ENCODE peak calls at places on chromosome 3, in eight cellular contexts. T, C, L, J, Q, S, I and Y are unnamed samples.

GRCh38 chr3:117898722-117899121 is 1135.9 kb downstream of the IGSF11 start:
- DNase-seq in C (no peak), Q (peak; percentile 81), T (peak; percentile 15), I (peak; percentile 52), J (peak; percentile 23), L (peak; percentile 7), S (peak; percentile 33), Y (no peak)

GRCh38 chr3:27680517-27681246 is 41.4 kb downstream of the EOMES start:
- DNase-seq in Q (no peak), L (no peak), C (no peak), J (peak; percentile 5), T (no peak), I (peak; percentile 16), S (peak; percentile 83), Y (no peak)

GRCh38 chr3:120688121-120688520 is 6.1 kb upstream of the HGD start:
- DNase-seq in L (no peak), Q (no peak), I (no peak), J (peak; percentile 43), C (no peak), T (no peak), S (no peak), Y (peak; percentile 66)

GRCh38 chr3:71050521-71051258 is 532.8 kb downstream of the FOXP1 start:
- DNase-seq in I (peak; percentile 50), C (no peak), S (no peak), Q (no peak), L (no peak), T (no peak), J (no peak), Y (no peak)

GRCh38 chr3:99781761-99782160 is 35.9 kb upstream of the CMSS1 start:
- DNase-seq in Q (no peak), T (no peak), C (no peak), I (peak; percentile 90), S (no peak), J (no peak), L (no peak), Y (peak; percentile 60)

GRCh38 chr3:154779571-154779970 is 300.5 kb upstream of the MME start:
- DNase-seq in L (no peak), S (no peak), I (peak; percentile 8), C (no peak), T (no peak), J (no peak), Q (no peak), Y (peak; percentile 50)

GRCh38 chr3:191499307-191500125 is 38.6 kb downstream of the PYDC2 start:
- DNase-seq in L (peak; percentile 35), C (peak; percentile 70), I (peak; percentile 54), Q (peak; percentile 13), J (no peak), T (no peak), S (peak; percentile 17), Y (peak; percentile 50)

GRCh38 chr3:9809239-9809614 is 835 bp upstream of the TTLL3 start:
- DNase-seq in S (no peak), T (no peak), C (no peak), Q (peak; percentile 28), I (no peak), J (no peak), L (peak; percentile 37), Y (peak; percentile 35)

GRCh38 chr3:151085227-151085888 is at the start of gene MED12L:
- DNase-seq in J (peak; percentile 90), I (peak; percentile 71), T (peak; percentile 45), C (peak; percentile 95), S (peak; percentile 93), Q (peak; percentile 86), L (peak; percentile 90), Y (peak; percentile 90)

GRCh38 chr3:11566916-11567315 is 76.8 kb downstream of the VGLL4 start:
- DNase-seq in T (no peak), J (no peak), Q (peak; percentile 76), I (no peak), S (peak; percentile 70), C (peak; percentile 62), L (no peak), Y (no peak)

GRCh38 chr3:11570251-11570650 is 73.5 kb downstream of the VGLL4 start:
- DNase-seq in J (no peak), T (no peak), I (no peak), Q (no peak), C (no peak), S (no peak), L (no peak), Y (peak; percentile 52)

GRCh38 chr3:11569156-11569741 is 74.5 kb downstream of the VGLL4 start:
- DNase-seq in Q (no peak), S (no peak), L (no peak), T (no peak), C (no peak), I (no peak), J (no peak), Y (no peak)

GRCh38 chr3:11567516-11568467 is 75.9 kb downstream of the VGLL4 start:
- DNase-seq in I (peak; percentile 97), S (no peak), C (no peak), Q (no peak), J (no peak), T (peak; percentile 80), L (no peak), Y (peak; percentile 97)

DNA sequence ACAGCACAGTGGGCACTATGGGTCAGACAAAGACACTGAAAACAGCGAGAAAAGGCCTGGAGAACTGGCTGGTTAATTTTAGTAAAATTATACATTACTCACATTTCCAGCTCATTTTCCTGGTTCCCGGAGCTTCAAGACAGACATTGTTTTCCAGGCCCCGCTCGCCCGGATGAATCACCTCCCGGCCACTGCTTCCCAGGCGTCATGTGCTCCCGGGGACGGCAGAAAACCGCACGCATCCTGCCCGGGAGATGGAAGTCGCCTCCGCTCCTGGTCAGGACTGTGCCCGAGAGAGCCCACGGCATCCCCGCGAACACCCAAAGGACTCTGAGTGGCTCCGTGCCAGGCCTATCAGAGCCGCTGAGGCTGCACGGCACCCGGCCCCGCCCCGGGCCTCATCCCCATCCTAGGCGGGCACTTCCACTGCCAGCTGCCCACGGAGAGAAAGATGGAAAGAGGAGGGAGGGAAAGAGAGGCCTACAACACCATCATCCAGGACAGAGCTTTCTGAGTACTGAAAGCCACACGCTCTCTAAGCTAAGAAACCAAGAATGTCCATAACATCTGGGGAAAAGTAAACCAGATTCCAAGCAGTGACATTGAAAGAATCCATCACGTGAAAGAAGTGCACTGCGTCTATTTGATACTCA is 75.1 kb downstream of the VGLL4 start:
- DNase-seq in T (peak; percentile 59), S (no peak), C (no peak), Q (no peak), J (no peak), I (peak; percentile 93), L (peak; percentile 44), Y (peak; percentile 98)
- H2AFZ ChIP-seq in T (no peak overlapping the region), S (no peak overlapping the region), C (no peak overlapping the region), Q (no peak overlapping the region), J (no peak overlapping the region), I (peak overlapping the region; percentile 21), L (no peak overlapping the region), Y (no peak overlapping the region)

GRCh38 chr3:47405820-47406761 is 25.3 kb downstream of the PTPN23 start:
- DNase-seq in L (no peak), I (no peak), J (no peak), C (no peak), Q (no peak), T (no peak), S (no peak), Y (no peak)
- H4K20me1 ChIP-seq in L (peaks cover 15% of the 10 kb centered on the region), I (peaks cover 10% of the 10 kb centered on the region), J (no peaks in the 10 kb centered on the region), C (peaks cover 25% of the 10 kb centered on the region), Q (peaks cover 7% of the 10 kb centered on the region), T (no peaks in the 10 kb centered on the region), S (peaks cover 13% of the 10 kb centered on the region), Y (peaks cover 7% of the 10 kb centered on the region)

DNA sequence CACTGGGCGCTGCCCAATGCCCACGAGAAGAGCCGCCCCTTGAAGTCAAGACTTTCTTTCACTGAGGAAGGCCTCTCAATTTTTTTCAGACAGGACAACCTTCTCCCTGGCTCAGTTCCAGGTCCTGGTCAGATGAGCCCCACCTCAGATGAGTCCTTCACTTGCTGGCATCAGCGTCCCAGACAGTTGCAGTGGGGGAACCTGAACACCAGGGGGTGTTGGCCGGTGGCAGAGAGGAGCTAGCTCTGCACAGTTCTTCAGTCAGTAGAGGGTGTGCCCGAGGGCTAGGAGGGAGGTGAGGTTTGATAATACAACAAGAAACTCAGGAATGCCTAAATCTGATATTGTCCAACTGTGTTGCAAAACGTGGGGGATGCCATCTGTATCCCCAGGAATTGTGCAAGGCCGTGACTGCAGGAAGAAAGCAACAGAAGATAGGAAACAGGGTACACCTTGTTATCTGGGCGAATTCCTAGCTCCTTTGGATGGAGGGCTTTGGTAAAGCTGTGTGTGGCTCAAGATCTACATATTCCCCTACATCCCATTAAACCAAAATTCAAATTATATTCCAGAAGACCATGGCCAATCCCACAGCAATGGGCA is 34.3 kb downstream of the CCR3 start:
- DNase-seq in C (peak; percentile 27), T (peak; percentile 39), Q (peak; percentile 68), J (peak; percentile 38), L (peak; percentile 67), S (peak; percentile 44), I (peak; percentile 65), Y (peak; percentile 9)
- TF ChIP-seq EZH2phosphoT487 in C (no peak), T (no peak), Q (no peak), J (no peak), L (no peak), S (no peak), I (no peak), Y (no peak)

GRCh38 chr3:123799544-123800351 is 84.4 kb downstream of the MYLK start:
- DNase-seq in T (no peak), C (no peak), L (peak; percentile 55), I (no peak), J (no peak), S (peak; percentile 89), Q (no peak), Y (peak; percentile 90)

GRCh38 chr3:123801474-123801873 is 82.7 kb downstream of the MYLK start:
- DNase-seq in C (no peak), J (no peak), T (no peak), S (no peak), Q (no peak), L (no peak), I (no peak), Y (no peak)

GRCh38 chr3:123798540-123798939 is 85.6 kb downstream of the MYLK start:
- DNase-seq in T (no peak), C (no peak), I (no peak), L (no peak), J (no peak), Q (no peak), S (no peak), Y (no peak)

GRCh38 chr3:123802007-123802630 is 82.0 kb downstream of the MYLK start:
- DNase-seq in L (no peak), T (no peak), S (no peak), C (no peak), Q (no peak), J (no peak), I (no peak), Y (no peak)

DNA sequence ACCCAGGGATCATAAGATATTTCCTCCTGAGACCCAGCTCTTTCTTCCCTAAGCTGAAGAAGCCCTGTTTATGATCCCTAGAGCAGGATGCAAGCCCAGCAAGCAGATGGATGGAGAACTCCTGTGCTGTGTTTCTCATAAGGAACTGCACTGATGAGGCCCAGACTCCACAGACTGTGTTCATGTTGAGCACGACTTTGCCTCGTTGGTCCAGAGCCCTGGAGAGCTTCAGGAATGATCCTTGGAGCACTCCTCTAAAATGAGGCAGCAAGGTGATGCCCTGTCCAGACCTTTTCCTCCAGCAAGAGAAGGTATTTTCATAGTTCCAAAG is 83.8 kb downstream of the MYLK start:
- DNase-seq in Q (no peak), L (no peak), I (no peak), S (peak; percentile 11), J (no peak), C (no peak), T (no peak), Y (peak; percentile 41)
- H2AFZ ChIP-seq in Q (no peak overlapping the region), L (no peak overlapping the region), I (no peak overlapping the region), S (no peak overlapping the region), J (no peak overlapping the region), C (no peak overlapping the region), T (no peak overlapping the region), Y (peak overlapping the region; percentile 54)